ENCODE peak calls at places on chromosomes 13 and 19, in ten cellular contexts. T is ascending aorta, Y is colonic mucosa, K is hepatocyte, H is H1, G is heart right ventricle, M is uterus, D is neural progenitor cell, Z is tibial nerve, U is spleen. I is an unnamed sample.

GRCh38 chr19:14871619-14872230 is 14.2 kb downstream of the OR7A17 start:
- DNase-seq in T (no peak), Y (no peak), K (no peak), H (no peak), G (no peak), M (no peak), D (no peak), Z (no peak), U (no peak), I (no peak)

GRCh38 chr13:41008349-41008980 is 10.7 kb downstream of the ELF1 start:
- DNase-seq in T (no peak), Y (no peak), K (peak; percentile 18), H (no peak), G (no peak), M (no peak), D (no peak), Z (no peak), U (no peak), I (no peak)

GRCh38 chr13:72198042-72198441 is 331.0 kb upstream of the DACH1 start:
- DNase-seq in T (no peak), Y (no peak), K (no peak), H (no peak), G (no peak), M (no peak), D (no peak), Z (no peak), U (no peak), I (no peak)

GRCh38 chr13:113816925-113817859 is 46.7 kb downstream of the GAS6 start:
- DNase-seq in T (peak; percentile 76), Y (peak; percentile 90), K (peak; percentile 95), H (no peak), G (peak; percentile 88), M (peak; percentile 96), D (peak; percentile 90), Z (peak; percentile 88), U (peak; percentile 92), I (peak; percentile 90)

GRCh38 chr13:105969761-105970160 is 565.7 kb downstream of the EFNB2 start:
- DNase-seq in T (no peak), Y (no peak), K (peak; percentile 57), H (no peak), G (no peak), M (no peak), D (no peak), Z (no peak), U (no peak), I (no peak)

GRCh38 chr19:29245221-29245620 is 32.3 kb upstream of the UQCRFS1 start:
- DNase-seq in T (no peak), Y (no peak), K (no peak), H (no peak), G (no peak), M (no peak), D (no peak), Z (no peak), U (no peak), I (no peak)

GRCh38 chr13:35474551-35474950 is 1.9 kb downstream of the MAB21L1 start:
- DNase-seq in T (no peak), Y (no peak), K (no peak), H (no peak), G (no peak), M (no peak), D (peak; percentile 55), Z (peak; percentile 16), U (no peak), I (no peak)

GRCh38 chr19:4510435-4511255 is 7.6 kb downstream of the PLIN4 start:
- DNase-seq in T (no peak), Y (no peak), K (no peak), H (no peak), G (no peak), M (no peak), D (no peak), Z (no peak), U (no peak), I (no peak)

GRCh38 chr13:112653821-112654220 is 36.0 kb upstream of the ATP11A start:
- DNase-seq in T (no peak), Y (no peak), K (no peak), H (no peak), G (no peak), M (no peak), D (no peak), Z (no peak), U (no peak), I (no peak)

GRCh38 chr13:37194428-37194861 is 89.0 kb upstream of the CSNK1A1L start:
- DNase-seq in T (no peak), Y (no peak), K (no peak), H (no peak), G (no peak), M (no peak), D (no peak), Z (no peak), U (no peak), I (no peak)

DNA sequence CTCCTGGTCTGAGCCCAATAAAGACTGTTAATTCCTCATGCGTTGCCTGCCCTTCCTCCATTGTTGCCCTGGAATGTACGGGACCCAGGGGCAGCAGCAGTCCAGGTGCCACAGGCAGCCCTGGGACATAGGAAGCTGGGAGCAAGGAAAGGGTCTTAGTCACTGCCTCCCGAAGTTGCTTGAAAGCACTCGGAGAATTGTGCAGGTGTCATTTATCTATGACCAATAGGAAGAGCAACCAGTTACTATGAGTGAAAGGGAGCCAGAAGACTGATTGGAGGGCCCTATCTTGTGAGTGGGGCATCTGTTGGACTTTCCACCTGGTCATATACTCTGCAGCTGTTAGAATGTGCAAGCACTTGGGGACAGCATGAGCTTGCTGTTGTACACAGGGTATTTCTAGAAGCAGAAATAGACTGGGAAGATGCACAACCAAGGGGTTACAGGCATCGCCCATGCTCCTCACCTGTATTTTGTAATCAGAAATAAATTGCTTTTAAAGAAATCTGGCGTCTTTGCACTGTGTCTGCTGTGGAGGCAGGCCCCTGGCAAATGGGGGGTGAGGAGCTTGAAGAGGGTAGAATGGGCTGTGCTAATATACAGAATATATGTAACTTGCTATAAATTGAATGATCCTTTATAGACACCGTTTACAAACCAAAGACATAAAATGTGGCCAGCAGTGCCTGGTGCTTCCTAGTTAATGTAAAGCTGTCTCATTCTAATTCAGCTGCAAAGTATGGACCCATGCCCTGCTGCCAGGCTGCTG is 4.2 kb upstream of the RPS11 start:
- DNase-seq in T (no peak), Y (no peak), K (peak; percentile 31), H (no peak), G (no peak), M (no peak), D (peak; percentile 1), Z (no peak), U (no peak), I (no peak)
- H3K36me3 ChIP-seq in T (peaks cover 43% of the 10 kb centered on the region), Y (peaks cover 26% of the 10 kb centered on the region), K (peaks cover 5% of the 10 kb centered on the region), H (peaks cover 30% of the 10 kb centered on the region), G (peaks cover 12% of the 10 kb centered on the region), M (no peaks in the 10 kb centered on the region), D (peaks cover 4% of the 10 kb centered on the region), Z (peaks cover 43% of the 10 kb centered on the region), U (peaks cover 36% of the 10 kb centered on the region), I (peaks cover 31% of the 10 kb centered on the region)

GRCh38 chr19:49420227-49420626 is 3.0 kb downstream of the PTH2 start:
- DNase-seq in T (no peak), Y (no peak), K (no peak), H (no peak), G (no peak), M (no peak), D (no peak), Z (no peak), U (no peak), I (no peak)
- H3K27me3 ChIP-seq in T (peaks cover 19% of the 10 kb centered on the region), Y (peaks cover 65% of the 10 kb centered on the region), K (peaks cover 88% of the 10 kb centered on the region), H (peaks cover 34% of the 10 kb centered on the region), G (peaks cover 86% of the 10 kb centered on the region), M (peaks cover 31% of the 10 kb centered on the region), D (peaks cover 67% of the 10 kb centered on the region), Z (peaks cover 100% of the 10 kb centered on the region), U (peaks cover 57% of the 10 kb centered on the region), I (no peaks in the 10 kb centered on the region)

GRCh38 chr19:10009269-10009665 is 1.0 kb downstream of the COL5A3 start:
- DNase-seq in T (no peak), Y (peak; percentile 61), K (peak; percentile 79), H (no peak), G (peak; percentile 86), M (peak; percentile 79), D (peak; percentile 89), Z (peak; percentile 67), U (no peak), I (peak; percentile 62)
- H3K4me3 ChIP-seq in T (peak overlapping the region; percentile 60), Y (no peak overlapping the region), K (no peak overlapping the region), H (no peak overlapping the region), G (no peak overlapping the region), M (peak overlapping the region; percentile 34), D (no peak overlapping the region), Z (peak overlapping the region; percentile 51), U (no peak overlapping the region), I (no peak overlapping the region)

GRCh38 chr19:11944656-11945055 is 19.7 kb downstream of the ZNF700 start:
- DNase-seq in T (no peak), Y (no peak), K (no peak), H (no peak), G (no peak), M (no peak), D (no peak), Z (no peak), U (no peak), I (no peak)
- H3K36me3 ChIP-seq in T (peaks cover 100% of the 10 kb centered on the region), Y (peaks cover 21% of the 10 kb centered on the region), K (peaks cover 18% of the 10 kb centered on the region), H (peaks cover 18% of the 10 kb centered on the region), G (peaks cover 9% of the 10 kb centered on the region), M (no peaks in the 10 kb centered on the region), D (peaks cover 30% of the 10 kb centered on the region), Z (peaks cover 100% of the 10 kb centered on the region), U (peaks cover 76% of the 10 kb centered on the region), I (peaks cover 35% of the 10 kb centered on the region)

GRCh38 chr13:21837841-21838551 is 167.1 kb downstream of the FGF9 start:
- DNase-seq in T (no peak), Y (peak; percentile 26), K (no peak), H (no peak), G (no peak), M (peak; percentile 45), D (no peak), Z (no peak), U (no peak), I (no peak)
- H3K27me3 ChIP-seq in T (no peaks in the 10 kb centered on the region), Y (no peaks in the 10 kb centered on the region), K (no peaks in the 10 kb centered on the region), H (no peaks in the 10 kb centered on the region), G (no peaks in the 10 kb centered on the region), M (no peaks in the 10 kb centered on the region), D (no peaks in the 10 kb centered on the region), Z (no peaks in the 10 kb centered on the region), U (no peaks in the 10 kb centered on the region), I (no peaks in the 10 kb centered on the region)

GRCh38 chr19:2014731-2015610 is 543 bp downstream of the BTBD2 start:
- DNase-seq in T (no peak), Y (no peak), K (peak; percentile 65), H (no peak), G (peak; percentile 46), M (no peak), D (peak; percentile 85), Z (no peak), U (peak; percentile 87), I (no peak)

GRCh38 chr19:2012941-2013682 is 2.4 kb downstream of the BTBD2 start:
- DNase-seq in T (no peak), Y (no peak), K (no peak), H (no peak), G (no peak), M (no peak), D (no peak), Z (no peak), U (no peak), I (no peak)

GRCh38 chr19:2015611-2015950 is at the start of gene BTBD2:
- DNase-seq in T (no peak), Y (peak; percentile 71), K (peak; percentile 74), H (no peak), G (peak; percentile 66), M (peak; percentile 78), D (no peak), Z (peak; percentile 52), U (no peak), I (peak; percentile 75)

GRCh38 chr19:2013683-2013961 is 1.9 kb downstream of the BTBD2 start:
- DNase-seq in T (no peak), Y (no peak), K (no peak), H (no peak), G (no peak), M (no peak), D (no peak), Z (no peak), U (no peak), I (no peak)

GRCh38 chr19:2014081-2014693 is 1.3 kb downstream of the BTBD2 start:
- DNase-seq in T (no peak), Y (no peak), K (no peak), H (no peak), G (no peak), M (no peak), D (no peak), Z (no peak), U (no peak), I (no peak)
- H3K4me3 ChIP-seq in T (peak overlapping the region; percentile 92), Y (peak overlapping the region; percentile 63), K (no peak overlapping the region), H (no peak overlapping the region), G (no peak overlapping the region), M (peak overlapping the region; percentile 35), D (peak overlapping the region; percentile 65), Z (no peak overlapping the region), U (no peak overlapping the region), I (no peak overlapping the region)